ENCODE peak calls at places on chromosomes 6 and 20, in five cellular contexts. D, J, G, R and I are unnamed samples.

GRCh38 chr6:157283900-157284737 is 39.2 kb downstream of the TMEM242 start:
- DNase-seq in D (no peak), J (no peak), G (no peak), R (no peak), I (no peak)

GRCh38 chr20:47691632-47692031 is 93.6 kb downstream of the SULF2 start:
- DNase-seq in D (peak), J (no peak), G (no peak), R (no peak), I (no peak)

GRCh38 chr20:1944345-1945099 is 49.3 kb downstream of the SIRPA start:
- DNase-seq in D (no peak), J (no peak), G (no peak), R (no peak), I (no peak)

GRCh38 chr6:25017932-25018581 is 82.3 kb upstream of the RIPOR2 start:
- DNase-seq in D (peak), J (peak), G (peak), R (peak), I (peak)

GRCh38 chr20:19817017-19817416 is 59.0 kb downstream of the RIN2 start:
- DNase-seq in D (peak), J (no peak), G (no peak), R (no peak), I (no peak)

GRCh38 chr6:64012351-64013060 is 376.9 kb downstream of the PHF3 start:
- DNase-seq in D (peak), J (no peak), G (no peak), R (no peak), I (no peak)

GRCh38 chr6:41780623-41781301 is at the start of gene PRICKLE4:
- DNase-seq in D (no peak), J (peak), G (peak), R (peak), I (no peak)

GRCh38 chr20:48638546-48638945 is 189.3 kb downstream of the PREX1 start:
- DNase-seq in D (peak), J (no peak), G (no peak), R (no peak), I (no peak)

GRCh38 chr20:46188866-46189265 is 70.8 kb downstream of the CD40 start:
- DNase-seq in D (no peak), J (no peak), G (no peak), R (no peak), I (no peak)

GRCh38 chr6:49151461-49151860 is 311.6 kb downstream of the MMUT start:
- DNase-seq in D (peak), J (no peak), G (no peak), R (no peak), I (no peak)

GRCh38 chr6:148947621-148948444 is 201.0 kb downstream of the UST start:
- DNase-seq in D (peak), J (peak), G (peak), R (peak), I (peak)

GRCh38 chr6:109174911-109175310 is 79.6 kb downstream of the CEP57L1 start:
- DNase-seq in D (peak), J (no peak), G (no peak), R (no peak), I (no peak)

GRCh38 chr20:57941572-57942381 is 232.0 kb upstream of the PMEPA1 start:
- DNase-seq in D (no peak), J (no peak), G (no peak), R (no peak), I (no peak)

GRCh38 chr20:44967207-44967807 is 995 bp downstream of the STK4 start:
- DNase-seq in D (no peak), J (no peak), G (peak), R (peak), I (no peak)

GRCh38 chr6:4338884-4339283 is 203.5 kb upstream of the ECI2 start:
- DNase-seq in D (no peak), J (no peak), G (no peak), R (no peak), I (no peak)

GRCh38 chr6:33249732-33250625 is 21.7 kb downstream of the VPS52 start:
- DNase-seq in D (peak), J (no peak), G (no peak), R (peak), I (no peak)

GRCh38 chr6:127459231-127459641 is at the start of gene KIAA0408:
- DNase-seq in D (peak), J (no peak), G (no peak), R (no peak), I (no peak)

GRCh38 chr6:91083226-91083625 is 496.4 kb upstream of the MAP3K7 start:
- DNase-seq in D (no peak), J (no peak), G (no peak), R (no peak), I (no peak)

GRCh38 chr6:140071601-140072062 is 697.2 kb upstream of the CITED2 start:
- DNase-seq in D (peak), J (no peak), G (no peak), R (no peak), I (no peak)

GRCh38 chr20:14334306-14334930 is 3.0 kb downstream of the FLRT3 start:
- DNase-seq in D (peak), J (no peak), G (no peak), R (no peak), I (no peak)

GRCh38 chr6:170175644-170176620 is 114.9 kb downstream of the DLL1 start:
- DNase-seq in D (no peak), J (no peak), G (peak), R (no peak), I (no peak)

GRCh38 chr6:41548098-41548840 is 2.1 kb downstream of the FOXP4 start:
- DNase-seq in D (no peak), J (peak), G (peak), R (peak), I (no peak)

GRCh38 chr6:21100959-21101358 is 492.6 kb upstream of the SOX4 start:
- DNase-seq in D (no peak), J (no peak), G (no peak), R (no peak), I (no peak)

GRCh38 chr20:40414843-40415615 is 274.0 kb downstream of the MAFB start:
- DNase-seq in D (no peak), J (no peak), G (no peak), R (no peak), I (no peak)

GRCh38 chr6:16380220-16380809 is 141.9 kb downstream of the GMPR start:
- DNase-seq in D (no peak), J (no peak), G (no peak), R (no peak), I (no peak)

GRCh38 chr20:47016068-47016664 is 121.5 kb downstream of the EYA2 start:
- DNase-seq in D (no peak), J (no peak), G (no peak), R (no peak), I (no peak)

GRCh38 chr6:4020822-4021132 is 58.2 kb downstream of the FAM217A start:
- DNase-seq in D (no peak), J (no peak), G (no peak), R (no peak), I (no peak)

GRCh38 chr6:132253906-132254305 is 147.4 kb downstream of the MOXD1 start:
- DNase-seq in D (no peak), J (no peak), G (no peak), R (no peak), I (no peak)

GRCh38 chr6:48426636-48427035 is 315.6 kb upstream of the PTCHD4 start:
- DNase-seq in D (peak), J (no peak), G (no peak), R (no peak), I (no peak)

GRCh38 chr6:44269921-44270525 is at the start of gene TMEM151B:
- DNase-seq in D (no peak), J (peak), G (no peak), R (no peak), I (no peak)

GRCh38 chr20:57400821-57401564 is 9.8 kb downstream of the RBM38 start:
- DNase-seq in D (no peak), J (no peak), G (no peak), R (peak), I (no peak)

GRCh38 chr20:62792182-62792939 is 3.9 kb upstream of the MRGBP start:
- DNase-seq in D (no peak), J (no peak), G (no peak), R (no peak), I (no peak)

GRCh38 chr20:47620808-47621805 is 119.4 kb downstream of the NCOA3 start:
- DNase-seq in D (peak), J (no peak), G (no peak), R (no peak), I (no peak)

GRCh38 chr6:26311012-26311384 is 54.0 kb upstream of the BTN3A2 start:
- DNase-seq in D (peak), J (no peak), G (peak), R (peak), I (no peak)

GRCh38 chr6:99780556-99780885 is 173.9 kb downstream of the PRDM13 start:
- DNase-seq in D (no peak), J (no peak), G (no peak), R (no peak), I (no peak)

GRCh38 chr6:85006362-85006761 is 242.0 kb upstream of the TBX18 start:
- DNase-seq in D (peak), J (no peak), G (no peak), R (no peak), I (no peak)